ENCODE peak calls at places on chromosomes 6 and 20, in four cellular contexts. P is transverse colon, T is A549, U is stomach. N is an unnamed sample.

GRCh38 chr6:156420172-156420993 is 356.8 kb upstream of the ARID1B start:
- DNase-seq in P (no peak), T (no peak), U (no peak), N (no peak)

GRCh38 chr6:13328076-13328874 is at the start of gene TBC1D7:
- DNase-seq in P (peak), T (peak), U (peak), N (peak)

GRCh38 chr20:53828673-53829085 is 235.0 kb upstream of the ZNF217 start:
- DNase-seq in P (no peak), T (peak), U (no peak), N (no peak)

GRCh38 chr6:28673800-28674671 is 148.4 kb downstream of the GPX5 start:
- DNase-seq in P (no peak), T (peak), U (no peak), N (peak)

GRCh38 chr6:155108070-155108815 is 113.1 kb downstream of the TIAM2 start:
- DNase-seq in P (no peak), T (no peak), U (no peak), N (no peak)

GRCh38 chr6:123771126-123771525 is 32.5 kb upstream of the NKAIN2 start:
- DNase-seq in P (no peak), T (no peak), U (no peak), N (no peak)

GRCh38 chr6:11810039-11810541 is 31.5 kb upstream of the ADTRP start:
- DNase-seq in P (peak), T (peak), U (peak), N (no peak)

GRCh38 chr20:50464026-50464724 is 46.0 kb upstream of the PTPN1 start:
- DNase-seq in P (peak), T (peak), U (peak), N (peak)

GRCh38 chr6:20876016-20876415 is 341.8 kb downstream of the CDKAL1 start:
- DNase-seq in P (no peak), T (peak), U (no peak), N (peak)

GRCh38 chr6:148358196-148358785 is 15.7 kb downstream of the SASH1 start:
- DNase-seq in P (no peak), T (no peak), U (no peak), N (no peak)

GRCh38 chr6:63352587-63353281 is 33.0 kb upstream of the LGSN start:
- DNase-seq in P (peak), T (peak), U (peak), N (peak)

GRCh38 chr20:24768977-24769675 is 179.9 kb upstream of the CST7 start:
- DNase-seq in P (no peak), T (no peak), U (peak), N (peak)

GRCh38 chr20:41029150-41029872 is 689 bp downstream of the TOP1 start:
- DNase-seq in P (peak), T (peak), U (no peak), N (peak)

GRCh38 chr6:37679539-37680476 is 17.9 kb downstream of the MDGA1 start:
- DNase-seq in P (no peak), T (no peak), U (no peak), N (no peak)

GRCh38 chr6:5813625-5814027 is 193.1 kb downstream of the NRN1 start:
- DNase-seq in P (no peak), T (no peak), U (no peak), N (no peak)

GRCh38 chr6:38192011-38192410 is 372.5 kb downstream of the ZFAND3 start:
- DNase-seq in P (no peak), T (no peak), U (no peak), N (no peak)

GRCh38 chr20:58693226-58694006 is 816 bp downstream of the NPEPL1 start:
- DNase-seq in P (peak), T (peak), U (peak), N (no peak)

GRCh38 chr6:157561037-157561790 is 180.2 kb downstream of the ZDHHC14 start:
- DNase-seq in P (peak), T (no peak), U (no peak), N (no peak)

GRCh38 chr6:89368107-89368506 is 15.6 kb upstream of the UBE2J1 start:
- DNase-seq in P (peak), T (peak), U (peak), N (peak)

GRCh38 chr6:75188221-75188620 is 17.6 kb downstream of the COL12A1 start:
- DNase-seq in P (no peak), T (no peak), U (no peak), N (no peak)

GRCh38 chr6:26296857-26297648 is 67.9 kb upstream of the BTN3A2 start:
- DNase-seq in P (no peak), T (no peak), U (no peak), N (no peak)

GRCh38 chr6:73738367-73739028 is 42.5 kb downstream of the CD109 start:
- DNase-seq in P (no peak), T (no peak), U (no peak), N (no peak)

GRCh38 chr6:11810854-11811643 is 32.4 kb upstream of the ADTRP start:
- DNase-seq in P (no peak), T (no peak), U (no peak), N (no peak)

GRCh38 chr6:156699017-156699421 is 78.2 kb upstream of the ARID1B start:
- DNase-seq in P (no peak), T (peak), U (no peak), N (no peak)

GRCh38 chr6:159836294-159837140 is 36.4 kb downstream of the PNLDC1 start:
- DNase-seq in P (no peak), T (no peak), U (no peak), N (no peak)

GRCh38 chr6:118659513-118660217 is 8.3 kb upstream of the CEP85L start:
- DNase-seq in P (peak), T (no peak), U (peak), N (no peak)

GRCh38 chr6:53945765-53946407 is 151.1 kb downstream of the LRRC1 start:
- DNase-seq in P (no peak), T (no peak), U (no peak), N (no peak)

GRCh38 chr6:127120109-127120786 is 1.8 kb downstream of the RSPO3 start:
- DNase-seq in P (no peak), T (peak), U (no peak), N (peak)

GRCh38 chr6:1724616-1725015 is 114.9 kb downstream of the FOXC1 start:
- DNase-seq in P (peak), T (peak), U (peak), N (no peak)

GRCh38 chr6:51743999-51744398 is 343.4 kb downstream of the PKHD1 start:
- DNase-seq in P (no peak), T (no peak), U (no peak), N (no peak)

GRCh38 chr6:149906405-149906804 is 8.5 kb upstream of the RAET1E start:
- DNase-seq in P (no peak), T (no peak), U (no peak), N (no peak)

GRCh38 chr6:149907317-149907716 is 9.4 kb upstream of the RAET1E start:
- DNase-seq in P (no peak), T (no peak), U (no peak), N (no peak)

GRCh38 chr6:149910721-149911151 is 12.2 kb downstream of the RAET1G start:
- DNase-seq in P (no peak), T (no peak), U (no peak), N (no peak)

GRCh38 chr6:149913085-149913484 is 9.8 kb downstream of the RAET1G start:
- DNase-seq in P (no peak), T (no peak), U (no peak), N (no peak)

GRCh38 chr6:149909701-149910470 is 12.0 kb upstream of the RAET1E start:
- DNase-seq in P (no peak), T (no peak), U (no peak), N (no peak)
- TF ChIP-seq EP300 in P (no peak), T (no peak), U (no peak), N (no peak)

GRCh38 chr6:167569879-167570278 is 245.0 kb downstream of the TTLL2 start:
- DNase-seq in P (no peak), T (no peak), U (no peak), N (no peak)

GRCh38 chr6:167571550-167571949 is 246.7 kb downstream of the TTLL2 start:
- DNase-seq in P (no peak), T (no peak), U (no peak), N (no peak)

GRCh38 chr6:167569041-167569805 is 244.3 kb downstream of the TTLL2 start:
- DNase-seq in P (no peak), T (no peak), U (no peak), N (no peak)

GRCh38 chr6:167572106-167572505 is 247.2 kb downstream of the TTLL2 start:
- DNase-seq in P (no peak), T (no peak), U (no peak), N (no peak)

DNA sequence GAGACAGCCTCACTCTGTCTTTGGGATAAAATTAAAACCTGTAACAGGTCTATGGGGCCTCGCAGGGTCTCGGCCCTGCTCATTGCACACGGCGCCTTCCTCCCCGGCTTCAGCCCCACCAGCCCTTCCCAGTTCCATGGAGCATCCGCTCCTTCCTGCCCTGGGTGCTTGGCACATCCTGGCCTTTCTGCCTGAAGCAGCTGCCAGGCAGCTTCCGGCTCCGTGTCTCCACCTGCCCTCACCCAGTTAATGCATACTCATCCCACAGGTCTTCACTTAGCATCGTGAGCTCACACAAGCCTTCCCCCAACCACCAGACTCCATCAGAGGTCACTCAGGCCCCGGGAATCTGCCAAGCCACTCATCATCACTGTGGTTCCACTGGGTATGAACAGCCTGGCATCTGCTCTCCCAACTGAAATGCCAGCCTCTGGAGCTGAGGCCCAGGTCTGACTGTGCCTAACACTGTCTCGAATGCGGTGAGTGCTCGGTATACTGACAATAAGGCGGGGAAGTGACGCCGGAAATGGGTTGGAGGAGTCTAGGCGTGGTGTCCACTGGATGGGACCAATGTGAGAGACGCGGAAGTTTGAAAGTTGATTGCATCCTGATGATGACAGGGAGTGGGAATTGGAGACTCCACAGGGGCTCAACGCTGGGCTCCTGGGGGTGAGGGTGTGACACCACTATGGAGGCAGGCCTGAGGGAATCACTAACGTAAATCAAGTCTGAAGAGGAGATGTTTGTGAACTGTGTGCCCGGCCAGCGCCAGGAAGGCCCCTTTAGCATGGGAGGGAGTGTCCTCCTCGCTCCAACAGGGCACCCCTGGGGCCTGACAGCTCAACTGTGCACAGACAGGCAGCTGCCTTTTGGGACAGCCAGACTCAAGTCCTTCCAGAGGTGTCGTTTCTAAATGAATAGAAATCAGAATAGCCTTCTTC is 245.8 kb downstream of the TTLL2 start:
- DNase-seq in P (no peak), T (no peak), U (no peak), N (no peak)
- TF ChIP-seq EP300 in P (no peak), T (no peak), U (no peak), N (no peak)

DNA sequence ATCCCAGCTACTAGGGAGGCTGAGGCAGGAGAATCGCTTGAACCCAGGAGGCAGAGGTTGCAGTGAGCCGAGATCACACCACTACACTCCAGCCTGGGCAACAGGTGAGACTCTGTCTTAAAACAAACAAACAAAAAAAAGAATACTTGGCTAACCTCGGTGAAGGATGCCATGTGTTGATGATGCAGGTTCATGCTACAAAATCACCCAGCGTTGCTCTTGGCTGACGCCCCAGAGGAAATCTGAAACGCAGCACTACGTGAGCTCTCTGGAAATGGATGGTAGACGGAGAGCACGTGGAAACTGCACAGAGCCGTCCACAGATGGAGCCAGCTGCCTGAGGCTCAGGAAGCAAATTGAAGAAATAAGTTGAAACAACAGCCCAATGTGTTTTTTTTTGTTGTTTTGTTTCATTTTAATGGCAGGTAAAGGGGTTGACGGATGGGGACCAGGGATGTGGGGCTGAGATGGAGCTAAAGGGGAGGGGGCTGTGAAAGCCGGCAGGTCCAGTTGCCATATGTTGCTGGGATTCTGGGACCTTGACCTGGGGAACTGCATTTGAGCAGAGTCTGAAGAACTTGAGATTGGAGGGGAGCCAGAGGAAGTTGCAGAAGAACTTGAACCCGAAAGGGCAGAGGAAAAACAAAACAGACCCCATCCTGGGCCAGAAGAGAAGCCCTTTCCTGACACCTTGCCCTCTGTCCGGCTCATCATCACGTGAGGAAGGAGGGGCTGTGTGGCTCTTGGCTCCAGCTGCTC is 12.8 kb upstream of the MANBAL start:
- DNase-seq in P (peak), T (peak), U (peak), N (peak)
- TF ChIP-seq EP300 in P (no peak), T (no peak), U (no peak), N (peak)

DNA sequence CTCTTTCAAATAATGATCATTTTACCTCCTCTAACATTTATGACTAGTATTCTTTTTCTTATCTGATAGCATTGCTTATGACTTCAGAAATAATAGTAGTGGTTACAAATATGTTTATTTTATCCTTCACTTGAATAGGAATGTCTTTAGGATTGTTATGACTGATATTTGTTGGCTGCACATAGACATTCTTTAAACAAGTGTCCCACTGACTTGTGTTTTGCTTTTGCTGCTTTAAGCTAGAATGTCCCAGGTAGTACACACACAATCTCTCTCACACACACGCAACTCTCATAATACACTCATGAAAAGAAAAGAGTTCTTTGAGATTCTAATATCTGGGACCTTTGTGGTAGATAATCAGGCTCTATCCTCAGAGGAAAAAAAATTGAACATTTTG is 21.6 kb downstream of the KIAA1586 start:
- DNase-seq in P (no peak), T (no peak), U (no peak), N (no peak)
- TF ChIP-seq EP300 in P (no peak), T (no peak), U (no peak), N (no peak)

GRCh38 chr6:138576303-138576702 is 77.0 kb upstream of the NHSL1 start:
- DNase-seq in P (no peak), T (no peak), U (no peak), N (no peak)
- TF ChIP-seq EP300 in P (no peak), T (no peak), U (no peak), N (no peak)

GRCh38 chr20:9535457-9535856 is 21.1 kb downstream of the LAMP5 start:
- DNase-seq in P (no peak), T (no peak), U (no peak), N (no peak)
- TF ChIP-seq EP300 in P (no peak), T (no peak), U (no peak), N (no peak)

DNA sequence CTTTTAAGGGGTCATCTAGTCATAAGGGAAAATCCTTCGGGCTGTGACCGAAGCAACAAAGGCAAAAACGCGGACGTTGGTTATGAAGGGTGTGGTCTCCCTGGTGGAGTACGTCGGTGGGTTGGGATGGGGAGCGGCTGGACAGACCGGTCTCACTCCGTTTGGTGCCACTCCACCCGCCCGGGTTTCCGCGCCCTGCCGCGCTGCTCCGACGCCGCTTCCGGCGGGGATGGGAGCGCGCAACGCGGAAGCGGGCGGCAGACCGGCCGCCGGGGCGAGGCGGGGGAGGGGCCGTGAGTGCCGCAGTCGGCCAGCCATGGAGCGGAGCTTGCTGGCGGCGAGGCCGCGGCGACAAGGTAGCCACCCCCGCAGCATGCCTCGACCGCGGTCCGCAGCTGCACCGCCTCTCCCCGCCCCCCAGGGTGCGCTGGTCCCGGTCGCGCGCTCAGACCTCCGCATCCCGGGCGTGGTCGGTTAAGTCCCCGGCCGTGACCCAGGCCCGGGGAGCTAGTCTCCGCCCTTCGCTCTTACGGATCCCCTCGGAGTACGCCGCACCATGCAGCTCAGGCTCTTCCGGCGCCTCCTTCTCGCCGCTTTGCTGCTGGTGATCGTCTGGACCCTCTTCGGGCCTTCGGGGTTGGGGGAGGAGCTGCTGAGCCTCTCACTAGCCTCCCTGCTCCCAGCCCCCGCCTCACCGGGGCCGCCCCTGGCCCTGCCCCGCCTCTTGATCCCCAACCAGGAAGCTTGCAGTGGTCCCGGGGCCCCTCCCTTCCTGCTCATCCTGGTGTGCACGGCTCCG is at the start of gene B3GALT4:
- DNase-seq in P (peak), T (peak), U (peak), N (peak)
- TF ChIP-seq EP300 in P (no peak), T (no peak), U (no peak), N (no peak)

GRCh38 chr6:41713161-41713649 is 22.2 kb downstream of the TFEB start:
- DNase-seq in P (no peak), T (peak), U (peak), N (no peak)

GRCh38 chr6:41712651-41713103 is 22.7 kb downstream of the TFEB start:
- DNase-seq in P (no peak), T (peak), U (peak), N (no peak)

GRCh38 chr6:41713650-41714291 is 21.6 kb downstream of the TFEB start:
- DNase-seq in P (no peak), T (no peak), U (peak), N (no peak)

GRCh38 chr6:41709375-41709774 is 26.0 kb downstream of the TFEB start:
- DNase-seq in P (no peak), T (no peak), U (no peak), N (no peak)

DNA sequence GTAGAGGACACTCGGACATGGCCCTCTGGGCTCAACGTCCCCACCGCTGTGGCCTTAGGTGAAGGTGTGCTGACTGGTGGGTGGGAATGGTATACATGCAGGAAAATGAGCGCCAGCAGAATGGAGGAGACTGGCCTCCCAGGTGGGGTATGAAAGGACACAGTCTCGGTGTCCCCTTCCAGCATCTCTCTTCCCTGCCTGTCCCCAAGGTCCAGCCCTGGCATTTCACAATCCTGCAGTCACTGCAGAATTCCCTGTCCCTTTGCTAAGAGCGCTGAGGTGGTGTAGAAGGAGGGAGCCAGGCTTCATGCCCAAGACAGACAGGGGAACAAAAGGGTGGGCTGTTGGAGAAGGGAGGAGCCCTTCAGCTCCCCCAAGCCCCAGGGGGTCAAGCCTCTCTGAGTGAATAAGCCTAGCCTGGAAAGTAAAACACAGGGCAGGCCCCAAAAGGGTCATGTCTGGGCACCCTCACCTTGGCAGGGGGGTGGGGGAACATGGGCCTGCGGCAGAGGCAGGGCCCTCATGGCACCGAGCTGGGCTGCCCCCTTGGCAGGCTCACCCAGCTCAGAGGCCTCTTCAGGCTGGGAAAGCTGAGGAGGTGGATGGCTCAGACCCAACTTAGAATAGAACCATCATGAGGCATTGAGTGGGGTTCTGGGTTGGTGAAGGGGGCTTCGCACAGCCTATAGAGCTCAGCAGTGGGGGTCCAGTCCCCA is 23.9 kb downstream of the TFEB start:
- DNase-seq in P (no peak), T (no peak), U (no peak), N (no peak)
- TF ChIP-seq EP300 in P (no peak), T (no peak), U (no peak), N (no peak)

GRCh38 chr6:152984387-152984872 is 1.6 kb upstream of the FBXO5 start:
- DNase-seq in P (no peak), T (no peak), U (no peak), N (no peak)
- TF ChIP-seq EP300 in P (no peak), T (no peak), U (no peak), N (no peak)

N was measured in SK-N-SH.